ENCODE peak calls at places on chromosomes 11 and 22, in seven cellular contexts. O, R, U, Q, S, E and M are unnamed samples.

GRCh38 chr11:68308068-68308467 is 4.3 kb upstream of the LRP5 start:
- DNase-seq in R (no peak), E (no peak), O (no peak), S (no peak), Q (no peak), U (no peak), M (no peak)

GRCh38 chr11:55054723-55055122 is 207.2 kb upstream of the TRIM48 start:
- DNase-seq in R (no peak), E (no peak), Q (no peak), U (no peak), O (no peak), S (no peak), M (no peak)

GRCh38 chr11:21931436-21932101 is 261.3 kb upstream of the ANO5 start:
- DNase-seq in R (no peak), S (no peak), O (peak; percentile 15), U (no peak), Q (no peak), E (no peak), M (no peak)

GRCh38 chr11:78921517-78921916 is 346.9 kb upstream of the NARS2 start:
- DNase-seq in U (no peak), R (no peak), O (no peak), E (no peak), Q (no peak), S (no peak), M (no peak)

GRCh38 chr11:105609341-105609781 is 512 bp upstream of the GRIA4 start:
- DNase-seq in S (no peak), R (no peak), O (peak; percentile 56), Q (peak; percentile 13), E (no peak), U (no peak), M (no peak)

GRCh38 chr11:69923196-69923595 is 104.0 kb upstream of the FGF3 start:
- DNase-seq in Q (no peak), O (no peak), E (no peak), R (no peak), U (no peak), S (peak; percentile 38), M (no peak)

GRCh38 chr22:24601217-24602104 is 1.5 kb upstream of the GGT1 start:
- DNase-seq in U (no peak), E (no peak), Q (no peak), O (no peak), S (peak; percentile 62), R (peak; percentile 89), M (no peak)

GRCh38 chr22:48635825-48636224 is 1191.8 kb downstream of the BRD1 start:
- DNase-seq in Q (no peak), R (peak; percentile 24), E (no peak), S (no peak), O (no peak), U (no peak), M (no peak)

GRCh38 chr11:27722117-27722844 is 22.0 kb upstream of the BDNF start:
- DNase-seq in R (peak; percentile 7), U (no peak), E (no peak), Q (peak; percentile 28), S (no peak), O (peak; percentile 75), M (no peak)

GRCh38 chr11:126700773-126701554 is 299.6 kb downstream of the KIRREL3 start:
- DNase-seq in Q (no peak), E (no peak), U (no peak), R (no peak), O (no peak), S (no peak), M (no peak)

GRCh38 chr11:121522043-121522941 is 69.5 kb upstream of the SORL1-AS1 start:
- DNase-seq in R (no peak), E (no peak), U (no peak), S (no peak), Q (no peak), O (peak; percentile 60), M (no peak)

GRCh38 chr11:74072721-74073120 is 63.8 kb upstream of the UCP3 start:
- DNase-seq in E (no peak), O (no peak), Q (no peak), U (no peak), R (no peak), S (no peak), M (no peak)

GRCh38 chr11:45794169-45794568 is 10.8 kb upstream of the SLC35C1 start:
- DNase-seq in U (no peak), Q (no peak), O (no peak), E (no peak), R (no peak), S (no peak), M (no peak)

GRCh38 chr11:30365793-30366517 is 43.1 kb downstream of the ARL14EP start:
- DNase-seq in U (no peak), R (no peak), Q (no peak), E (no peak), O (no peak), S (no peak), M (no peak)

GRCh38 chr11:102204174-102204573 is 93.9 kb downstream of the YAP1 start:
- DNase-seq in S (no peak), E (no peak), Q (no peak), U (no peak), O (peak; percentile 26), R (no peak), M (no peak)

GRCh38 chr11:122440783-122441701 is 214.5 kb upstream of the UBASH3B start:
- DNase-seq in E (peak; percentile 42), Q (peak; percentile 48), O (no peak), R (peak; percentile 10), S (peak; percentile 81), U (no peak), M (no peak)

GRCh38 chr22:19640306-19640705 is 74.0 kb upstream of the SEPTIN5 start:
- DNase-seq in S (no peak), Q (no peak), E (no peak), R (no peak), U (no peak), O (no peak), M (no peak)

GRCh38 chr11:111283945-111284481 is 14.3 kb upstream of the POU2AF3 start:
- DNase-seq in Q (no peak), E (no peak), O (no peak), S (no peak), U (no peak), R (peak; percentile 84), M (peak; percentile 30)

GRCh38 chr11:81673001-81673400 is 1060.7 kb downstream of the FAM181B start:
- DNase-seq in E (no peak), R (no peak), Q (peak; percentile 54), U (no peak), O (peak; percentile 45), S (no peak), M (no peak)

GRCh38 chr11:14860511-14860910 is 31.5 kb downstream of the CYP2R1 start:
- DNase-seq in O (peak; percentile 18), S (no peak), U (no peak), R (no peak), Q (no peak), E (no peak), M (no peak)

GRCh38 chr11:9003573-9004309 is at the start of gene NRIP3:
- DNase-seq in E (peak; percentile 76), O (peak; percentile 52), U (no peak), Q (peak; percentile 45), R (peak; percentile 81), S (peak; percentile 78), M (no peak)

GRCh38 chr11:774873-775592 is 2.3 kb downstream of the GATD1 start:
- DNase-seq in Q (no peak), R (no peak), E (peak; percentile 31), U (no peak), O (peak; percentile 76), S (peak; percentile 60), M (no peak)

GRCh38 chr11:96969251-96969650 is 579.4 kb downstream of the JRKL start:
- DNase-seq in U (no peak), Q (no peak), O (peak; percentile 27), R (no peak), S (no peak), E (no peak), M (no peak)

GRCh38 chr11:82871646-82872045 is 28.6 kb downstream of the PRCP start:
- DNase-seq in Q (no peak), S (no peak), U (no peak), R (no peak), E (no peak), O (no peak), M (peak; percentile 38)

GRCh38 chr11:3109921-3110706 is 52.9 kb upstream of the CARS1 start:
- DNase-seq in Q (peak; percentile 18), O (peak; percentile 45), R (peak; percentile 45), E (peak; percentile 46), U (no peak), S (peak; percentile 67), M (no peak)

GRCh38 chr11:75240381-75241035 is at the start of gene TPBGL:
- DNase-seq in S (no peak), U (no peak), E (no peak), O (no peak), R (no peak), Q (no peak), M (no peak)

GRCh38 chr11:75241906-75242644 is 1.5 kb downstream of the TPBGL start:
- DNase-seq in Q (no peak), S (peak; percentile 60), O (no peak), E (no peak), U (no peak), R (no peak), M (no peak)

GRCh38 chr11:75239551-75240290 is 853 bp upstream of the TPBGL start:
- DNase-seq in Q (no peak), O (no peak), U (no peak), E (no peak), R (no peak), S (no peak), M (no peak)

GRCh38 chr11:75242722-75243600 is 2.4 kb downstream of the TPBGL start:
- DNase-seq in E (no peak), Q (no peak), R (no peak), U (no peak), S (peak; percentile 45), O (no peak), M (no peak)

GRCh38 chr11:75241036-75241905 is 697 bp downstream of the TPBGL start:
- DNase-seq in R (peak; percentile 87), U (no peak), S (peak; percentile 81), E (peak; percentile 84), O (peak; percentile 83), Q (peak; percentile 77), M (peak; percentile 33)
- TF ChIP-seq CTCF in R (peak; percentile 78), U (peak; percentile 75), S (peak; percentile 89), E (peak; percentile 95), O (peak; percentile 46), Q (peak; percentile 55), M (peak; percentile 43)

GRCh38 chr11:12629601-12630313 is 44.5 kb upstream of the TEAD1 start:
- DNase-seq in O (peak; percentile 46), S (no peak), R (no peak), U (no peak), E (no peak), Q (peak; percentile 65), M (no peak)
- H3K4me3 ChIP-seq in O (no peak overlapping the region), S (no peak overlapping the region), R (no peak overlapping the region), U (no peak overlapping the region), E (no peak overlapping the region), Q (no peak overlapping the region), M (no peak overlapping the region)

GRCh38 chr22:31084811-31085492 is 3.8 kb downstream of the SMTN start:
- DNase-seq in R (peak; percentile 90), S (peak; percentile 93), O (peak; percentile 75), E (peak; percentile 91), Q (peak; percentile 84), U (no peak), M (no peak)
- TF ChIP-seq CTCF in R (peak; percentile 85), S (peak; percentile 57), O (peak; percentile 64), E (peak; percentile 82), Q (peak; percentile 68), U (peak; percentile 91), M (peak; percentile 92)

GRCh38 chr11:116931206-116931953 is 94.0 kb upstream of the APOA1 start:
- DNase-seq in E (no peak), R (no peak), O (peak; percentile 42), S (peak; percentile 67), U (no peak), Q (peak; percentile 13), M (no peak)
- H3K4me3 ChIP-seq in E (no peak overlapping the region), R (no peak overlapping the region), O (no peak overlapping the region), S (no peak overlapping the region), U (no peak overlapping the region), Q (no peak overlapping the region), M (no peak overlapping the region)